ENCODE peak calls at places on chromosome 6, in five cellular contexts. Q is B cell, Z is foreskin fibroblast, V is lower leg skin, N is neural crest cell. M is an unnamed sample.

GRCh38 chr6:137542713-137543112 is 48.5 kb upstream of the OLIG3 start:
- DNase-seq in Q (no peak), Z (no peak), V (no peak), N (no peak), M (no peak)

GRCh38 chr6:35084041-35084491 is 57.1 kb downstream of the TCP11 start:
- DNase-seq in Q (peak), Z (no peak), V (peak), N (no peak), M (no peak)

GRCh38 chr6:16804515-16805161 is 43.4 kb upstream of the ATXN1 start:
- DNase-seq in Q (no peak), Z (no peak), V (no peak), N (no peak), M (no peak)

GRCh38 chr6:54778731-54779130 is 67.8 kb upstream of the FAM83B start:
- DNase-seq in Q (no peak), Z (no peak), V (no peak), N (no peak), M (no peak)

GRCh38 chr6:131065112-131065823 is 2.2 kb upstream of the EPB41L2 start:
- DNase-seq in Q (no peak), Z (no peak), V (no peak), N (no peak), M (no peak)

GRCh38 chr6:166106076-166106686 is 61.5 kb downstream of the TBXT start:
- DNase-seq in Q (peak), Z (peak), V (peak), N (peak), M (peak)

GRCh38 chr6:98946877-98947410 is 802 bp downstream of the FBXL4 start:
- DNase-seq in Q (peak), Z (peak), V (no peak), N (no peak), M (no peak)

GRCh38 chr6:170045563-170045960 is 245.3 kb downstream of the DLL1 start:
- DNase-seq in Q (no peak), Z (no peak), V (peak), N (no peak), M (no peak)

GRCh38 chr6:159595173-159595572 is 97.9 kb downstream of the SOD2 start:
- DNase-seq in Q (no peak), Z (peak), V (no peak), N (no peak), M (no peak)

GRCh38 chr6:90169328-90169886 is 127.2 kb downstream of the BACH2 start:
- DNase-seq in Q (no peak), Z (no peak), V (no peak), N (no peak), M (no peak)

GRCh38 chr6:149060985-149061760 is 256.3 kb upstream of the TAB2 start:
- DNase-seq in Q (no peak), Z (peak), V (no peak), N (no peak), M (no peak)

DNA sequence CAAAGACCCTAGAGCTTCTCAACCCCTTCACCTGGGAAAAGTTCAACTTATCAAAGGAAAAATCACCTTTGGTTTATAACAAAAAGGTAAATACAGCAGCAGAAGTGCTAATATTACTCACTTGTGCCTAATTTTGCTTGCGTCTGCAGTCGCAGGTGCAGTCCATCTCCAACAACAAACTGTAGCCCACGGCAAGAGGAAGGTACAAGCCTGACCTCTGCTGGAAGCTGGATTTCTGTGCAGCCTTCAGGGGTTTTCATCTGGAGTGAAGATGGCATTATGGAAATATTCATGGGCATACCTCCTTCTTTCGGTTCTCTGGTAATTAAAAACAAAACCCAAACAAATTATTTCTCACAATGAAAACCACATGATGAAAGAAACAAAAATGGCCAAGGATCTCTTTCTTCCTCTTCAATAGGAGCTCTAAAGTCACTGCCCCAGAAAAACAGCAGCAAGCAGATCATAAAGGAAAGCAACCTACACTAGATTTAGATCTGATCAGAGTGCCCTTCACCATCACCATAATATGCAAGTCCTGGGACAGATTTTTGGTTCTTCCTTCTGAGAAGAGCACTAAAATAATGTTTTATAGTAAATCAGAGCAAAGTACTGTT is 7.8 kb downstream of the UBE3D start:
- DNase-seq in Q (no peak), Z (peak), V (no peak), N (peak), M (peak)
- TF ChIP-seq CTCF in Q (peak), Z (peak), V (no peak), N (peak), M (peak)

GRCh38 chr6:32625137-32625536 is 12.1 kb upstream of the HLA-DQA1 start:
- DNase-seq in Q (no peak), Z (no peak), V (no peak), N (no peak), M (no peak)

GRCh38 chr6:32621372-32621771 is 15.8 kb upstream of the HLA-DQA1 start:
- DNase-seq in Q (no peak), Z (no peak), V (no peak), N (no peak), M (no peak)

GRCh38 chr6:32623693-32624092 is 13.5 kb upstream of the HLA-DQA1 start:
- DNase-seq in Q (no peak), Z (no peak), V (no peak), N (no peak), M (no peak)

GRCh38 chr6:32624565-32624964 is 12.6 kb upstream of the HLA-DQA1 start:
- DNase-seq in Q (no peak), Z (no peak), V (no peak), N (no peak), M (no peak)

DNA sequence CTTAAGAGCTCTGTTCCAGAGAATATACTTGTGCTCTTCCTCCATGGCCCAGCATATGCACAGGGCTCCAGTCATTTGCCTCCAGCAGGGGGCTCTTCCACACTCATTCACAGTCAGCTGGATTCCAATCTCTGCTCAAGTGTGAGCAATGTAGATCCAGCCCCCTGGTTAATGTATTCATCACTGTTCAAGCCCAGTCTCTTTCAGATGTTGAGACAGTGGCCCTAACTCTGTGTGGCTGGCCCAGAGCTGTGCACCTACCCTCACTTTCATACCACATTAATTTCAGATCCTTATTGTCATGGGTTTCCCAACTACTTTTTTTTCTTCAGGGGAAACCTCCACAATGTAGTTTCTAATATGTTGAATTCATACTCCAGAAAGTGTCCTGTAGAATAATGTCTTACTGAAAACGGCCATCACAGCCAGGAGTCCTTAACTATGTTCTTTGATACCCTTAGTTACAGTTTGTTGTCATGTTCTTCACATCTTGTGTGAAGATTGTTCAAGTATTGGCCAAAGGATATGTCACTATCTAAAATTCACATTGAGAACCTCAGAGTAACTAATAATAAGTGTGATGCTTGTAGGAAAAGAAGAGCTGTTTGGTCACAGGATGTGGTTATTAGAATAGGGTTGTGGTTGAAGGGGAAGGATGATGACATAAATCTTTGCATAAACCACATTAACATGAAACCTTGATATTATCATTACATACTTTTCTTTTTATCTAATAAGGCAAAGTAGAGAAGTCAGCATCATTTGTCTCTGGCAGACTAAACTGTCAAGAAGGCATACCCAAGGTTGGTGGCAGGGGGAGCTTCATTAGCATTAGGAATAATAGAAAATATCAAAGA is 14.4 kb upstream of the HLA-DQA1 start:
- DNase-seq in Q (peak), Z (peak), V (no peak), N (peak), M (peak)
- TF ChIP-seq CTCF in Q (peak), Z (peak), V (no peak), N (peak), M (peak)

GRCh38 chr6:15596241-15596896 is 66.5 kb downstream of the DTNBP1 start:
- DNase-seq in Q (no peak), Z (no peak), V (no peak), N (no peak), M (no peak)
- TF ChIP-seq CTCF in Q (no peak), Z (no peak), V (no peak), N (no peak), M (no peak)

GRCh38 chr6:12077021-12077420 is 64.9 kb downstream of the HIVEP1 start:
- DNase-seq in Q (no peak), Z (no peak), V (no peak), N (no peak), M (no peak)

GRCh38 chr6:12069891-12070529 is 57.9 kb downstream of the HIVEP1 start:
- DNase-seq in Q (no peak), Z (no peak), V (no peak), N (no peak), M (no peak)

GRCh38 chr6:12071064-12071615 is 59.0 kb downstream of the HIVEP1 start:
- DNase-seq in Q (no peak), Z (no peak), V (no peak), N (no peak), M (no peak)

GRCh38 chr6:12078014-12078413 is 65.9 kb downstream of the HIVEP1 start:
- DNase-seq in Q (no peak), Z (no peak), V (no peak), N (no peak), M (no peak)

GRCh38 chr6:12075067-12075563 is 63.0 kb downstream of the HIVEP1 start:
- DNase-seq in Q (no peak), Z (peak), V (no peak), N (no peak), M (no peak)
- TF ChIP-seq CTCF in Q (peak), Z (peak), V (no peak), N (peak), M (peak)

DNA sequence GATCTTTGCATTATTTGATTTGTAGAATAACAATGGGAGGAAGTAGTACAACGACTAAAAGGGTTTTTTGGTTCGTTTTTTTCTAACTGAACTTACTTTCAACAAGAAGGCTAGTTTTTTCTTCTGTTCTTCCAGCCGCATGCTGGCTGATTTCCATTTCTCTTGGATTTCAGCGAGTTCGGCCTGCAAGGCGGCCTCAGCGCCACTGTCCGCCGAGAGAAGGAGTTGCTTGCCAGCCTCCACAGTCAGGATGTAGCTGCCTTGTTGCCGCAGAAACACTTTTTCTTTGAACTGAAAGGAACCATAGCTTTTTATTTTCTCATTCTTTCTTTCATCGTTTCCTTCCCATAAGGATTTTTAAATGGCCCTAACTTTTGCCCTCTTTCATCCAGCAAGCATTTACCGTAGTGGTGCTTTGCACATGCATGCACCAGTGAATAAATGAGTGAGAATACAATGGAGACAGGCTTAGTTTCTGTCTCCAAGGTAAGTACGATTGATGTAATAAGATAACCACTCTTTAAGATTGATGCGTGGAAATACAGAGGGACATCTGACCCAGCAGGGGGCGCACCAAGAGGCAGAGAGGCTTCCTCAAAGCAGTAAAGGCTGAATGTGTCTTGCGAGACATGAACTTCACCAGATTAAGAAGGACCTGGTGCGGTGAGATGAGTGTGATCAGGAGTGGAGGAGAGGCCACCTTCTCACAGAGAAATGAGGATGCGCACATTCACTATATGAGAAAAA is 398.8 kb downstream of the ESR1 start:
- DNase-seq in Q (no peak), Z (peak), V (no peak), N (peak), M (no peak)
- TF ChIP-seq CTCF in Q (peak), Z (peak), V (no peak), N (peak), M (peak)

DNA sequence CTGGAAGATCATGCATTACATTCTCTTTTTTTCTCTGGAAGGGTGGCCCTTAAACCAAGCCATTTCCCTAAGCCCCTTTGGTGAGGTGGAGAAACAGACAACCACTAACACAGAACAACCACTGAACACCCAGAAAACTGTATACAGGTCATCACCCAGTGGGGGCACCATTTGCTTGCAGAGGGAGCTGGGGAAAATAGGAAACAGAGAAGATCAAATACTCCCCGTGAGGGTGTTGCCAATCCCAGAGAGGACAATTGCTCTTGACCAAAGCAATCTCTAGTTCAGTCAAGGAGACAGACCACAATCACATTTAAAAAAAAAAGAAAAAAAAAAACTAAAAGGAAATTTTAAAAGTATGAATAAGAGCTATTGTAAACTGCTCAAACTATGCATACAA is 865 bp upstream of the DAAM2 start:
- DNase-seq in Q (no peak), Z (peak), V (no peak), N (no peak), M (no peak)
- TF ChIP-seq CTCF in Q (no peak), Z (no peak), V (no peak), N (no peak), M (no peak)

GRCh38 chr6:163579880-163580295 is 165.4 kb downstream of the QKI start:
- DNase-seq in Q (no peak), Z (no peak), V (no peak), N (no peak), M (no peak)
- TF ChIP-seq CTCF in Q (no peak), Z (no peak), V (no peak), N (no peak), M (no peak)

DNA sequence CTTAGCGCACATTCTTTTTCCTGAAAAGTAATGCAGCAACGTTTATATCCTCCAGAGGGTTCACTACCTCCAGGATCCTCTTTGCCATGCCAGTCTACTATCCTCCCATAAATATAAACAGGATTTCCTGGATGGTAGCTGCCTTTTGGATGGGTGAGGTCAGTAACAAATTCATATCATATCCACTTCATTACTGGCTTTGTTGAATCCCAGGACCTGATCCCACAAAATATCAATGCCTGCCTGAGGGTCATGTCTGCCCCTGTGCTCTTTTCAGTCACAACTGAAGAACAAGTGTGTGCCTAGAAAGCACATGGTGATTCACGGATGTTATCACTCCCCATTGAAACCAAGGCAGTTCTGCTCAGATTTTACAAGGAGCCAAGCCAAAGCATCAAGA is 30.3 kb downstream of the ADGRF5 start:
- DNase-seq in Q (no peak), Z (no peak), V (no peak), N (no peak), M (no peak)
- TF ChIP-seq CTCF in Q (no peak), Z (no peak), V (no peak), N (no peak), M (no peak)

GRCh38 chr6:145839653-145840052 is 25.1 kb upstream of the FBXO30 start:
- DNase-seq in Q (no peak), Z (no peak), V (no peak), N (no peak), M (no peak)
- TF ChIP-seq CTCF in Q (no peak), Z (no peak), V (no peak), N (no peak), M (no peak)

GRCh38 chr6:33276864-33277662 is at the start of gene B3GALT4:
- DNase-seq in Q (peak), Z (peak), V (peak), N (peak), M (peak)

GRCh38 chr6:33276581-33276863 is 401 bp upstream of the B3GALT4 start:
- DNase-seq in Q (no peak), Z (no peak), V (no peak), N (no peak), M (no peak)

GRCh38 chr6:33278392-33278741 is 1.4 kb downstream of the B3GALT4 start:
- DNase-seq in Q (no peak), Z (peak), V (no peak), N (no peak), M (no peak)

GRCh38 chr6:33278810-33279209 is 1.9 kb downstream of the B3GALT4 start:
- DNase-seq in Q (no peak), Z (no peak), V (no peak), N (no peak), M (no peak)

GRCh38 chr6:33277663-33278391 is 904 bp downstream of the B3GALT4 start:
- DNase-seq in Q (peak), Z (peak), V (no peak), N (no peak), M (peak)
- TF ChIP-seq CTCF in Q (no peak), Z (no peak), V (no peak), N (no peak), M (no peak)